ENCODE peak calls at places on chromosomes 6 and 20, in four cellular contexts. One of them, this sample, is unnamed.

GRCh38 chr20:44123874-44124535 is 63.0 kb downstream of the JPH2 start:
- DNase-seq in HepG2: no peak
- DNase-seq in GM12878: no peak
- DNase-seq in K562: no peak
- DNase-seq in this sample: no peak

GRCh38 chr20:39993737-39994136 is 695.3 kb downstream of the MAFB start:
- DNase-seq in HepG2: no peak
- DNase-seq in GM12878: no peak
- DNase-seq in K562: no peak
- DNase-seq in this sample: no peak

GRCh38 chr20:49186535-49187329 is 1.4 kb downstream of the STAU1 start:
- DNase-seq in HepG2: peak; percentile 62
- DNase-seq in GM12878: no peak
- DNase-seq in K562: peak; percentile 70
- DNase-seq in this sample: peak; percentile 36

GRCh38 chr6:131258816-131259476 is 123.7 kb downstream of the AKAP7 start:
- DNase-seq in GM12878: no peak
- DNase-seq in HepG2: no peak
- DNase-seq in K562: no peak
- DNase-seq in this sample: no peak

GRCh38 chr20:51729771-51730170 is 38.4 kb downstream of the ATP9A start:
- DNase-seq in K562: no peak
- DNase-seq in GM12878: no peak
- DNase-seq in HepG2: no peak
- DNase-seq in this sample: no peak

GRCh38 chr20:32945710-32946221 is 58.5 kb downstream of the SUN5 start:
- DNase-seq in HepG2: peak; percentile 55
- DNase-seq in GM12878: no peak
- DNase-seq in K562: peak; percentile 46
- DNase-seq in this sample: peak; percentile 54

GRCh38 chr6:139296927-139297326 is 5.1 kb upstream of the TXLNB start:
- DNase-seq in GM12878: no peak
- DNase-seq in HepG2: no peak
- DNase-seq in K562: no peak
- DNase-seq in this sample: no peak

GRCh38 chr6:30167101-30167500 is 3.8 kb downstream of the TRIM15 start:
- DNase-seq in K562: no peak
- DNase-seq in HepG2: no peak
- DNase-seq in GM12878: no peak
- DNase-seq in this sample: no peak

GRCh38 chr6:100780648-100781047 is 100.5 kb downstream of the ASCC3 start:
- DNase-seq in HepG2: no peak
- DNase-seq in GM12878: no peak
- DNase-seq in K562: no peak
- DNase-seq in this sample: no peak

GRCh38 chr6:70270287-70271005 is 32.4 kb downstream of the COL9A1 start:
- DNase-seq in K562: no peak
- DNase-seq in GM12878: peak; percentile 11
- DNase-seq in HepG2: no peak
- DNase-seq in this sample: peak; percentile 50

GRCh38 chr6:96279084-96279483 is 242.5 kb upstream of the UFL1 start:
- DNase-seq in GM12878: no peak
- DNase-seq in K562: no peak
- DNase-seq in HepG2: no peak
- DNase-seq in this sample: no peak

GRCh38 chr6:111258615-111259088 is 171.3 kb downstream of the SLC16A10 start:
- DNase-seq in GM12878: no peak
- DNase-seq in K562: no peak
- DNase-seq in HepG2: no peak
- DNase-seq in this sample: no peak

GRCh38 chr6:17600527-17601388 is 656 bp downstream of the FAM8A1 start:
- DNase-seq in K562: peak; percentile 62
- DNase-seq in HepG2: peak; percentile 24
- DNase-seq in GM12878: no peak
- DNase-seq in this sample: peak; percentile 34

GRCh38 chr6:129749749-129750120 is 39.8 kb upstream of the ARHGAP18 start:
- DNase-seq in GM12878: peak; percentile 61
- DNase-seq in HepG2: no peak
- DNase-seq in K562: peak; percentile 16
- DNase-seq in this sample: no peak

GRCh38 chr6:36863670-36864540 is 10.7 kb downstream of the PPIL1 start:
- DNase-seq in HepG2: no peak
- DNase-seq in K562: no peak
- DNase-seq in GM12878: no peak
- DNase-seq in this sample: no peak

GRCh38 chr6:167870321-167870720 is 43.6 kb downstream of the AFDN start:
- DNase-seq in K562: no peak
- DNase-seq in GM12878: no peak
- DNase-seq in HepG2: no peak
- DNase-seq in this sample: no peak

GRCh38 chr6:45806172-45806571 is 209.5 kb downstream of the CLIC5 start:
- DNase-seq in K562: no peak
- DNase-seq in HepG2: no peak
- DNase-seq in GM12878: no peak
- DNase-seq in this sample: no peak

GRCh38 chr20:35620818-35621559 is 5.4 kb downstream of the SPAG4 start:
- DNase-seq in HepG2: no peak
- DNase-seq in K562: no peak
- DNase-seq in GM12878: no peak
- DNase-seq in this sample: no peak

GRCh38 chr20:56391596-56392281 is at the start of gene AURKA:
- DNase-seq in HepG2: peak; percentile 24
- DNase-seq in K562: no peak
- DNase-seq in GM12878: no peak
- DNase-seq in this sample: peak; percentile 11

GRCh38 chr6:27889628-27890315 is 22.4 kb downstream of the OR2B2 start:
- DNase-seq in GM12878: no peak
- DNase-seq in K562: no peak
- DNase-seq in HepG2: no peak
- DNase-seq in this sample: no peak

GRCh38 chr6:364609-365540 is 26.7 kb upstream of the IRF4 start:
- DNase-seq in HepG2: no peak
- DNase-seq in K562: no peak
- DNase-seq in GM12878: peak; percentile 78
- DNase-seq in this sample: no peak

GRCh38 chr20:24797864-24798655 is 151.0 kb upstream of the CST7 start:
- DNase-seq in HepG2: no peak
- DNase-seq in K562: no peak
- DNase-seq in GM12878: no peak
- DNase-seq in this sample: no peak

GRCh38 chr6:86682297-86682696 is 255.0 kb upstream of the HTR1E start:
- DNase-seq in HepG2: no peak
- DNase-seq in GM12878: no peak
- DNase-seq in K562: peak; percentile 9
- DNase-seq in this sample: no peak

GRCh38 chr6:166572370-166573261 is 13.9 kb downstream of the RAMACL start:
- DNase-seq in GM12878: no peak
- DNase-seq in HepG2: no peak
- DNase-seq in K562: no peak
- DNase-seq in this sample: no peak

GRCh38 chr6:146582857-146583256 is 15.9 kb upstream of the ADGB start:
- DNase-seq in GM12878: no peak
- DNase-seq in K562: no peak
- DNase-seq in HepG2: no peak
- DNase-seq in this sample: no peak

GRCh38 chr6:19433101-19433500 is 404.1 kb upstream of the ID4 start:
- DNase-seq in K562: no peak
- DNase-seq in HepG2: no peak
- DNase-seq in GM12878: no peak
- DNase-seq in this sample: no peak

GRCh38 chr6:53869964-53870363 is 75.2 kb downstream of the LRRC1 start:
- DNase-seq in HepG2: no peak
- DNase-seq in K562: no peak
- DNase-seq in GM12878: no peak
- DNase-seq in this sample: no peak

GRCh38 chr6:155264704-155265320 is 999 bp downstream of the CLDN20 start:
- DNase-seq in GM12878: no peak
- DNase-seq in HepG2: no peak
- DNase-seq in K562: no peak
- DNase-seq in this sample: no peak

GRCh38 chr20:54208492-54209044 is 681 bp downstream of the PFDN4 start:
- DNase-seq in K562: peak; percentile 30
- DNase-seq in GM12878: no peak
- DNase-seq in HepG2: peak; percentile 35
- DNase-seq in this sample: peak; percentile 14

GRCh38 chr6:119322034-119322433 is 27.5 kb downstream of the MAN1A1 start:
- DNase-seq in HepG2: no peak
- DNase-seq in GM12878: no peak
- DNase-seq in K562: no peak
- DNase-seq in this sample: no peak

GRCh38 chr20:35238170-35238569 is 11.7 kb downstream of the MMP24 start:
- DNase-seq in K562: no peak
- DNase-seq in HepG2: no peak
- DNase-seq in GM12878: no peak
- DNase-seq in this sample: no peak

GRCh38 chr20:16100111-16100510 is 473.1 kb downstream of the KIF16B start:
- DNase-seq in GM12878: no peak
- DNase-seq in K562: no peak
- DNase-seq in HepG2: no peak
- DNase-seq in this sample: no peak

GRCh38 chr6:74749211-74750142 is 456.4 kb downstream of the COL12A1 start:
- DNase-seq in GM12878: no peak
- DNase-seq in HepG2: no peak
- DNase-seq in K562: no peak
- DNase-seq in this sample: no peak

GRCh38 chr6:132043148-132043547 is 92.0 kb upstream of the CCN2 start:
- DNase-seq in K562: no peak
- DNase-seq in GM12878: no peak
- DNase-seq in HepG2: no peak
- DNase-seq in this sample: no peak

GRCh38 chr6:136751991-136752390 is 40.3 kb downstream of the MAP3K5 start:
- DNase-seq in GM12878: no peak
- DNase-seq in HepG2: no peak
- DNase-seq in K562: no peak
- DNase-seq in this sample: no peak

GRCh38 chr6:136753624-136754023 is 38.7 kb downstream of the MAP3K5 start:
- DNase-seq in GM12878: no peak
- DNase-seq in K562: no peak
- DNase-seq in HepG2: no peak
- DNase-seq in this sample: no peak

GRCh38 chr6:136750821-136751220 is 41.5 kb downstream of the MAP3K5 start:
- DNase-seq in HepG2: no peak
- DNase-seq in GM12878: no peak
- DNase-seq in K562: no peak
- DNase-seq in this sample: no peak

GRCh38 chr6:136752554-136752953 is 39.7 kb downstream of the MAP3K5 start:
- DNase-seq in HepG2: no peak
- DNase-seq in K562: no peak
- DNase-seq in GM12878: no peak
- DNase-seq in this sample: no peak

GRCh38 chr6:136751478-136751956 is 40.8 kb downstream of the MAP3K5 start:
- DNase-seq in K562: no peak
- DNase-seq in HepG2: no peak
- DNase-seq in GM12878: peak; percentile 94
- DNase-seq in this sample: no peak
- TF ChIP-seq FOXK2 in K562: no peak
- TF ChIP-seq FOXK2 in HepG2: no peak
- TF ChIP-seq FOXK2 in GM12878: no peak
- TF ChIP-seq FOXK2 in this sample: no peak

GRCh38 chr20:34083137-34083536 is 28.9 kb downstream of the EIF2S2 start:
- DNase-seq in K562: peak; percentile 68
- DNase-seq in HepG2: no peak
- DNase-seq in GM12878: no peak
- DNase-seq in this sample: no peak
- TF ChIP-seq FOXK2 in K562: no peak
- TF ChIP-seq FOXK2 in HepG2: no peak
- TF ChIP-seq FOXK2 in GM12878: no peak
- TF ChIP-seq FOXK2 in this sample: no peak

GRCh38 chr20:38573381-38573780 is 7.6 kb upstream of the ADIG start:
- DNase-seq in K562: no peak
- DNase-seq in HepG2: no peak
- DNase-seq in GM12878: no peak
- DNase-seq in this sample: no peak
- TF ChIP-seq FOXK2 in K562: no peak
- TF ChIP-seq FOXK2 in HepG2: no peak
- TF ChIP-seq FOXK2 in GM12878: no peak
- TF ChIP-seq FOXK2 in this sample: no peak

GRCh38 chr6:113664909-113665308 is 192.2 kb upstream of the MARCKS start:
- DNase-seq in HepG2: no peak
- DNase-seq in GM12878: no peak
- DNase-seq in K562: no peak
- DNase-seq in this sample: no peak
- TF ChIP-seq FOXK2 in HepG2: no peak
- TF ChIP-seq FOXK2 in GM12878: no peak
- TF ChIP-seq FOXK2 in K562: no peak
- TF ChIP-seq FOXK2 in this sample: no peak

GRCh38 chr20:63698739-63699465 is 2.5 kb downstream of the TNFRSF6B start:
- DNase-seq in K562: peak; percentile 56
- DNase-seq in HepG2: no peak
- DNase-seq in GM12878: peak; percentile 30
- DNase-seq in this sample: peak; percentile 12
- TF ChIP-seq FOXK2 in K562: no peak
- TF ChIP-seq FOXK2 in HepG2: no peak
- TF ChIP-seq FOXK2 in GM12878: no peak
- TF ChIP-seq FOXK2 in this sample: no peak

GRCh38 chr6:87908978-87909802 is 138.5 kb upstream of the SPACA1 start:
- DNase-seq in HepG2: no peak
- DNase-seq in K562: no peak
- DNase-seq in GM12878: no peak
- DNase-seq in this sample: no peak
- TF ChIP-seq FOXK2 in HepG2: no peak
- TF ChIP-seq FOXK2 in K562: no peak
- TF ChIP-seq FOXK2 in GM12878: no peak
- TF ChIP-seq FOXK2 in this sample: no peak

DNA sequence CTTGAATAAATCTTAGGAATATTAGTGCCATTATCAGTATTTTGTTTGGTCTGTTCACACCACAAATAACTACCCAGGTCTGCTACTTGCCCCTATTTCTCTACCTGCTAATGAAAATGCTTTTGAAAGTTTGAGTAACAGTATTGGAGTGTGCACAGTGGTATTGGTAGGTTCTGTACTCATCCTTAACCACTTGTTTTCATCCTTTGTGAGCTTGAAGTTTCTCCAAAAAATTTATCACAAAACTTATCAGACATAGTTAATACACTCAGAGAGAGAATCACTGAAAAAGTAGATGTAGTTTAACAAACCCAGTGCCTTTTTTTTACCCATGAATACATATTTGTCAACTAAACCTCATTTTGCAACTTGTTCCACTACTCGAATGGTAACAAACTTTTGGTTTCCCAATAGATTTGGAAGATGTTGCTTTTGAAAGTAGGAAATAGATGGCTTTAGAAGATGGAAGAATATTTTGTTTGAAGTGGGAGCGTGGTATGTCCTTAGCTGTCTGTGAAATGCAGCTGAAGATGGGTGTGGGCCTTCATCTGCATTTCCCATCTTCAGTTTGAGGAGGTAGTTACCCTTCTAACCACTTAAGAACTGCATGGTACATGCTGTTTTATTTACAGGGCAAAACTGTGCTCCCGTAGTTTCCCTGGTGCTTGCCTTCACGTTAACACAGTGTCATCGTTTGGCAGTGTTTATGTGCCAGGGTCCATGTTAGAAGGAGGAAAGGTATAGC is 9.0 kb downstream of the PTPN1 start:
- DNase-seq in K562: no peak
- DNase-seq in GM12878: no peak
- DNase-seq in HepG2: no peak
- DNase-seq in this sample: no peak
- TF ChIP-seq FOXK2 in K562: no peak
- TF ChIP-seq FOXK2 in GM12878: no peak
- TF ChIP-seq FOXK2 in HepG2: no peak
- TF ChIP-seq FOXK2 in this sample: no peak

GRCh38 chr20:37640600-37641561 is 52.9 kb upstream of the CTNNBL1 start:
- DNase-seq in GM12878: no peak
- DNase-seq in HepG2: no peak
- DNase-seq in K562: no peak
- DNase-seq in this sample: no peak
- TF ChIP-seq FOXK2 in GM12878: no peak
- TF ChIP-seq FOXK2 in HepG2: no peak
- TF ChIP-seq FOXK2 in K562: no peak
- TF ChIP-seq FOXK2 in this sample: no peak

This sample was measured in HEK293T.